ENCODE peak calls at places on chromosomes 6 and 20, in seven cellular contexts. One of them, this sample, is unnamed.

GRCh38 chr6:137002505-137002904 is 42.3 kb downstream of the IL20RA start:
- DNase-seq in mucosa of gallbladder: no peak
- DNase-seq in sciatic nerve: no peak
- DNase-seq in ELF-1: no peak
- DNase-seq in left ventricle myocardium superior: no peak
- DNase-seq in esophagus muscularis mucosa: peak; percentile 53
- DNase-seq in choroid plexus epithelial cell: no peak
- DNase-seq in this sample: no peak

GRCh38 chr6:151239603-151240035 is at the start of gene AKAP12:
- DNase-seq in ELF-1: no peak
- DNase-seq in esophagus muscularis mucosa: no peak
- DNase-seq in mucosa of gallbladder: peak; percentile 44
- DNase-seq in left ventricle myocardium superior: peak; percentile 44
- DNase-seq in sciatic nerve: peak; percentile 71
- DNase-seq in choroid plexus epithelial cell: peak; percentile 64
- DNase-seq in this sample: peak; percentile 57

GRCh38 chr6:38508894-38509293 is 130.8 kb downstream of the BTBD9 start:
- DNase-seq in sciatic nerve: no peak
- DNase-seq in esophagus muscularis mucosa: no peak
- DNase-seq in left ventricle myocardium superior: no peak
- DNase-seq in ELF-1: no peak
- DNase-seq in choroid plexus epithelial cell: peak; percentile 85
- DNase-seq in mucosa of gallbladder: no peak
- DNase-seq in this sample: peak; percentile 31

GRCh38 chr6:17719323-17720041 is 12.8 kb upstream of the NUP153 start:
- DNase-seq in ELF-1: no peak
- DNase-seq in left ventricle myocardium superior: no peak
- DNase-seq in sciatic nerve: no peak
- DNase-seq in esophagus muscularis mucosa: no peak
- DNase-seq in mucosa of gallbladder: no peak
- DNase-seq in choroid plexus epithelial cell: no peak
- DNase-seq in this sample: no peak

GRCh38 chr20:63976980-63977391 is 2.5 kb downstream of the SAMD10 start:
- DNase-seq in esophagus muscularis mucosa: no peak
- DNase-seq in choroid plexus epithelial cell: no peak
- DNase-seq in ELF-1: no peak
- DNase-seq in mucosa of gallbladder: no peak
- DNase-seq in sciatic nerve: no peak
- DNase-seq in left ventricle myocardium superior: peak; percentile 23
- DNase-seq in this sample: no peak

GRCh38 chr6:8839626-8840025 is 404.3 kb upstream of the SLC35B3 start:
- DNase-seq in ELF-1: no peak
- DNase-seq in choroid plexus epithelial cell: no peak
- DNase-seq in esophagus muscularis mucosa: no peak
- DNase-seq in left ventricle myocardium superior: no peak
- DNase-seq in mucosa of gallbladder: no peak
- DNase-seq in sciatic nerve: no peak
- DNase-seq in this sample: no peak

GRCh38 chr6:50818673-50819072 is at the start of gene TFAP2B:
- DNase-seq in esophagus muscularis mucosa: no peak
- DNase-seq in left ventricle myocardium superior: no peak
- DNase-seq in sciatic nerve: no peak
- DNase-seq in ELF-1: no peak
- DNase-seq in choroid plexus epithelial cell: no peak
- DNase-seq in mucosa of gallbladder: no peak
- DNase-seq in this sample: no peak

GRCh38 chr6:17881085-17881883 is 106.2 kb downstream of the KIF13A start:
- DNase-seq in left ventricle myocardium superior: peak; percentile 49
- DNase-seq in sciatic nerve: no peak
- DNase-seq in ELF-1: no peak
- DNase-seq in mucosa of gallbladder: no peak
- DNase-seq in esophagus muscularis mucosa: no peak
- DNase-seq in choroid plexus epithelial cell: no peak
- DNase-seq in this sample: no peak

GRCh38 chr6:86723131-86723530 is 214.2 kb upstream of the HTR1E start:
- DNase-seq in ELF-1: no peak
- DNase-seq in choroid plexus epithelial cell: no peak
- DNase-seq in left ventricle myocardium superior: no peak
- DNase-seq in mucosa of gallbladder: no peak
- DNase-seq in sciatic nerve: no peak
- DNase-seq in esophagus muscularis mucosa: no peak
- DNase-seq in this sample: no peak

GRCh38 chr20:49278817-49279676 is 1.2 kb upstream of the ZNFX1 start:
- DNase-seq in ELF-1: peak; percentile 41
- DNase-seq in mucosa of gallbladder: no peak
- DNase-seq in choroid plexus epithelial cell: peak; percentile 48
- DNase-seq in esophagus muscularis mucosa: no peak
- DNase-seq in left ventricle myocardium superior: peak; percentile 31
- DNase-seq in sciatic nerve: no peak
- DNase-seq in this sample: no peak

GRCh38 chr6:116251568-116252384 is 2.1 kb downstream of the TSPYL4 start:
- DNase-seq in left ventricle myocardium superior: no peak
- DNase-seq in ELF-1: peak; percentile 37
- DNase-seq in mucosa of gallbladder: no peak
- DNase-seq in sciatic nerve: no peak
- DNase-seq in choroid plexus epithelial cell: peak; percentile 62
- DNase-seq in esophagus muscularis mucosa: no peak
- DNase-seq in this sample: peak; percentile 92

GRCh38 chr20:36043447-36043846 is 75.1 kb downstream of the CNBD2 start:
- DNase-seq in choroid plexus epithelial cell: no peak
- DNase-seq in ELF-1: no peak
- DNase-seq in left ventricle myocardium superior: no peak
- DNase-seq in sciatic nerve: no peak
- DNase-seq in mucosa of gallbladder: no peak
- DNase-seq in esophagus muscularis mucosa: no peak
- DNase-seq in this sample: no peak

GRCh38 chr6:73560853-73561407 is 40.1 kb upstream of the EEF1A1 start:
- DNase-seq in mucosa of gallbladder: no peak
- DNase-seq in choroid plexus epithelial cell: no peak
- DNase-seq in sciatic nerve: no peak
- DNase-seq in ELF-1: no peak
- DNase-seq in left ventricle myocardium superior: no peak
- DNase-seq in esophagus muscularis mucosa: no peak
- DNase-seq in this sample: no peak

GRCh38 chr6:79077680-79078056 is 386 bp downstream of the PHIP start:
- DNase-seq in sciatic nerve: no peak
- DNase-seq in mucosa of gallbladder: peak; percentile 33
- DNase-seq in left ventricle myocardium superior: no peak
- DNase-seq in ELF-1: no peak
- DNase-seq in esophagus muscularis mucosa: no peak
- DNase-seq in choroid plexus epithelial cell: no peak
- DNase-seq in this sample: no peak

GRCh38 chr6:33053230-33053629 is 20.2 kb downstream of the HLA-DPA1 start:
- DNase-seq in left ventricle myocardium superior: no peak
- DNase-seq in sciatic nerve: no peak
- DNase-seq in esophagus muscularis mucosa: no peak
- DNase-seq in choroid plexus epithelial cell: peak; percentile 34
- DNase-seq in ELF-1: no peak
- DNase-seq in mucosa of gallbladder: no peak
- DNase-seq in this sample: no peak

GRCh38 chr6:140566706-140567330 is 1192.4 kb upstream of the CITED2 start:
- DNase-seq in choroid plexus epithelial cell: peak; percentile 80
- DNase-seq in sciatic nerve: no peak
- DNase-seq in mucosa of gallbladder: no peak
- DNase-seq in esophagus muscularis mucosa: no peak
- DNase-seq in ELF-1: no peak
- DNase-seq in left ventricle myocardium superior: no peak
- DNase-seq in this sample: peak; percentile 68